ENCODE peak calls at places on chromosomes 3 and 15, in six cellular contexts. U, M, G, F, Z and L are unnamed samples.
A peak's percentile ranks its signal among the peaks of the same experiment; 100 is the strongest.

GRCh38 chr15:35693286-35693685 is 147.3 kb upstream of the DPH6 start:
- DNase-seq in U (no peak), M (no peak), G (no peak), F (peak; percentile 15), Z (no peak), L (no peak)

GRCh38 chr15:25643120-25643519 is 204.3 kb upstream of the UBE3A start:
- DNase-seq in U (peak; percentile 70), M (no peak), G (no peak), F (no peak), Z (no peak), L (no peak)

GRCh38 chr3:158434412-158435038 is 136.5 kb upstream of the MLF1 start:
- DNase-seq in U (peak; percentile 79), M (peak; percentile 72), G (peak; percentile 71), F (peak; percentile 68), Z (peak; percentile 44), L (peak; percentile 87)

GRCh38 chr3:20573175-20573574 is 387.2 kb upstream of the SGO1 start:
- DNase-seq in U (no peak), M (no peak), G (no peak), F (peak; percentile 68), Z (no peak), L (no peak)

GRCh38 chr3:57544181-57545125 is at the start of gene DNAH12:
- DNase-seq in U (peak; percentile 95), M (peak; percentile 38), G (no peak), F (peak; percentile 33), Z (no peak), L (no peak)

GRCh38 chr15:70608156-70608555 is 155.2 kb downstream of the UACA start:
- DNase-seq in U (peak; percentile 40), M (no peak), G (peak; percentile 32), F (no peak), Z (no peak), L (no peak)

GRCh38 chr3:1196997-1197396 is 104.2 kb downstream of the CNTN6 start:
- DNase-seq in U (peak; percentile 49), M (no peak), G (no peak), F (no peak), Z (no peak), L (no peak)

GRCh38 chr3:24242012-24242698 is 252.5 kb downstream of the THRB start:
- DNase-seq in U (no peak), M (no peak), G (no peak), F (peak; percentile 64), Z (no peak), L (no peak)

GRCh38 chr3:197030379-197031314 is 1.0 kb upstream of the MELTF start:
- DNase-seq in U (no peak), M (no peak), G (no peak), F (no peak), Z (no peak), L (no peak)

GRCh38 chr3:99248130-99248529 is 346.6 kb upstream of the DCBLD2 start:
- DNase-seq in U (no peak), M (no peak), G (no peak), F (peak; percentile 46), Z (no peak), L (no peak)

GRCh38 chr3:126157083-126157768 is 23.2 kb downstream of the ALDH1L1 start:
- DNase-seq in U (no peak), M (no peak), G (no peak), F (no peak), Z (no peak), L (no peak)

GRCh38 chr3:53219897-53220483 is 35.8 kb downstream of the TKT start:
- DNase-seq in U (peak; percentile 90), M (peak; percentile 78), G (peak; percentile 88), F (peak; percentile 81), Z (peak; percentile 82), L (peak; percentile 90)

GRCh38 chr3:113057117-113057516 is 66.3 kb downstream of the GTPBP8 start:
- DNase-seq in U (no peak), M (no peak), G (no peak), F (no peak), Z (no peak), L (no peak)

GRCh38 chr3:186261638-186262037 is 100.4 kb downstream of the DGKG start:
- DNase-seq in U (peak; percentile 67), M (peak; percentile 39), G (peak; percentile 0), F (no peak), Z (no peak), L (peak; percentile 26)

GRCh38 chr3:48997714-48998637 is 7.9 kb downstream of the P4HTM start:
- DNase-seq in U (peak; percentile 71), M (no peak), G (no peak), F (no peak), Z (no peak), L (no peak)

GRCh38 chr15:60006808-60007346 is 2.8 kb downstream of the FOXB1 start:
- DNase-seq in U (peak; percentile 42), M (no peak), G (peak; percentile 57), F (no peak), Z (no peak), L (no peak)

GRCh38 chr15:35929740-35930444 is 383.9 kb upstream of the DPH6 start:
- DNase-seq in U (no peak), M (no peak), G (no peak), F (no peak), Z (no peak), L (no peak)

GRCh38 chr3:173732237-173732636 is 334.7 kb downstream of the NLGN1 start:
- DNase-seq in U (peak; percentile 24), M (no peak), G (no peak), F (no peak), Z (no peak), L (no peak)

GRCh38 chr3:102092617-102093466 is 243.5 kb downstream of the NFKBIZ start:
- DNase-seq in U (no peak), M (no peak), G (peak; percentile 67), F (peak; percentile 62), Z (no peak), L (no peak)